ENCODE peak calls at places on chromosomes 5 and 9, in six cellular contexts. One of them, this sample, is unnamed.

GRCh38 chr5:69367697-69368279 is 1.5 kb downstream of the AK6 start:
- DNase-seq in MM.1S: no peak
- DNase-seq in hepatic stellate cell: no peak
- DNase-seq in AG10803: no peak
- DNase-seq in iris pigment epithelial cell: no peak
- DNase-seq in right atrium auricular region: no peak
- DNase-seq in this sample: no peak

GRCh38 chr5:74094096-74094778 is 468.2 kb downstream of the ARHGEF28 start:
- DNase-seq in MM.1S: no peak
- DNase-seq in hepatic stellate cell: no peak
- DNase-seq in AG10803: no peak
- DNase-seq in iris pigment epithelial cell: peak
- DNase-seq in right atrium auricular region: no peak
- DNase-seq in this sample: peak

GRCh38 chr5:103929310-103930003 is 366.9 kb upstream of the NUDT12 start:
- DNase-seq in MM.1S: peak
- DNase-seq in hepatic stellate cell: no peak
- DNase-seq in AG10803: peak
- DNase-seq in iris pigment epithelial cell: peak
- DNase-seq in right atrium auricular region: no peak
- DNase-seq in this sample: peak

GRCh38 chr5:78985407-78986223 is 505 bp upstream of the ARSB start:
- DNase-seq in MM.1S: peak
- DNase-seq in hepatic stellate cell: peak
- DNase-seq in AG10803: peak
- DNase-seq in iris pigment epithelial cell: peak
- DNase-seq in right atrium auricular region: no peak
- DNase-seq in this sample: peak

GRCh38 chr5:90983748-90984147 is 399.4 kb downstream of the ARRDC3 start:
- DNase-seq in MM.1S: no peak
- DNase-seq in hepatic stellate cell: no peak
- DNase-seq in AG10803: no peak
- DNase-seq in iris pigment epithelial cell: peak
- DNase-seq in right atrium auricular region: no peak
- DNase-seq in this sample: no peak

GRCh38 chr5:1783214-1783551 is 16.5 kb downstream of the MRPL36 start:
- DNase-seq in MM.1S: no peak
- DNase-seq in hepatic stellate cell: no peak
- DNase-seq in AG10803: no peak
- DNase-seq in iris pigment epithelial cell: no peak
- DNase-seq in right atrium auricular region: no peak
- DNase-seq in this sample: no peak

GRCh38 chr5:123810253-123810652 is 298.3 kb downstream of the CSNK1G3 start:
- DNase-seq in MM.1S: no peak
- DNase-seq in hepatic stellate cell: no peak
- DNase-seq in AG10803: no peak
- DNase-seq in iris pigment epithelial cell: no peak
- DNase-seq in right atrium auricular region: no peak
- DNase-seq in this sample: no peak

GRCh38 chr9:92754091-92754740 is 10.4 kb downstream of the BICD2 start:
- DNase-seq in MM.1S: no peak
- DNase-seq in hepatic stellate cell: no peak
- DNase-seq in AG10803: no peak
- DNase-seq in iris pigment epithelial cell: no peak
- DNase-seq in right atrium auricular region: no peak
- DNase-seq in this sample: no peak

GRCh38 chr9:97502222-97502983 is 937 bp downstream of the TMOD1 start:
- DNase-seq in MM.1S: no peak
- DNase-seq in hepatic stellate cell: no peak
- DNase-seq in AG10803: no peak
- DNase-seq in iris pigment epithelial cell: peak
- DNase-seq in right atrium auricular region: no peak
- DNase-seq in this sample: no peak